ENCODE peak calls at places on chromosomes 7 and 10, in seven cellular contexts. Z is PC-3, F is SK-N-SH, X is neural progenitor cell, D is HCT116, E is GM23338, S is hepatocyte. Y is an unnamed sample.

GRCh38 chr10:86862786-86863185 is 94.6 kb downstream of the MMRN2 start:
- DNase-seq in Z (peak; percentile 19), F (no peak), X (no peak), D (no peak), E (no peak), S (no peak), Y (no peak)

GRCh38 chr10:102120142-102120986 is at the start of gene LDB1:
- DNase-seq in Z (peak; percentile 65), F (peak; percentile 85), X (peak; percentile 93), D (peak; percentile 65), E (peak; percentile 89), S (peak; percentile 89), Y (peak; percentile 85)

GRCh38 chr7:106864298-106865081 is 592 bp upstream of the PIK3CG start:
- DNase-seq in Z (no peak), F (no peak), X (no peak), D (no peak), E (no peak), S (no peak), Y (peak; percentile 60)

GRCh38 chr7:91264924-91265681 is 870 bp downstream of the FZD1 start:
- DNase-seq in Z (peak; percentile 53), F (peak; percentile 84), X (peak; percentile 62), D (no peak), E (peak; percentile 56), S (peak; percentile 72), Y (peak; percentile 46)

GRCh38 chr10:33241351-33241750 is 93.1 kb downstream of the NRP1 start:
- DNase-seq in Z (no peak), F (no peak), X (no peak), D (no peak), E (no peak), S (no peak), Y (no peak)

GRCh38 chr10:46248651-46249131 is 38.1 kb upstream of the ANTXRL start:
- DNase-seq in Z (no peak), F (no peak), X (no peak), D (no peak), E (no peak), S (no peak), Y (no peak)

GRCh38 chr10:67629461-67629971 is 66.5 kb downstream of the CTNNA3 start:
- DNase-seq in Z (no peak), F (no peak), X (peak; percentile 5), D (no peak), E (peak; percentile 24), S (no peak), Y (no peak)

GRCh38 chr10:73287441-73287840 is 35.0 kb upstream of the MRPS16 start:
- DNase-seq in Z (no peak), F (no peak), X (no peak), D (no peak), E (no peak), S (no peak), Y (no peak)

GRCh38 chr7:5421626-5422323 is 1.9 kb downstream of the TNRC18 start:
- DNase-seq in Z (peak; percentile 69), F (peak; percentile 67), X (peak; percentile 67), D (no peak), E (peak; percentile 60), S (peak; percentile 78), Y (no peak)

GRCh38 chr7:69597278-69598076 is 798 bp upstream of the AUTS2 start:
- DNase-seq in Z (no peak), F (peak; percentile 79), X (peak; percentile 51), D (no peak), E (peak; percentile 79), S (peak; percentile 54), Y (peak; percentile 48)

GRCh38 chr10:34768261-34768971 is 46.7 kb downstream of the PARD3 start:
- DNase-seq in Z (peak; percentile 99), F (no peak), X (no peak), D (no peak), E (no peak), S (no peak), Y (no peak)

GRCh38 chr10:3074145-3074665 is 6.9 kb downstream of the PFKP start:
- DNase-seq in Z (peak; percentile 60), F (no peak), X (no peak), D (no peak), E (no peak), S (no peak), Y (no peak)

GRCh38 chr10:101047961-101048892 is 13.6 kb upstream of the KAZALD1 start:
- DNase-seq in Z (no peak), F (no peak), X (peak; percentile 57), D (no peak), E (peak; percentile 86), S (peak; percentile 60), Y (no peak)

GRCh38 chr7:13476881-13477444 is 512.5 kb downstream of the ETV1 start:
- DNase-seq in Z (peak; percentile 22), F (no peak), X (peak; percentile 3), D (no peak), E (peak; percentile 13), S (no peak), Y (no peak)

GRCh38 chr7:36070230-36070629 is 82.8 kb upstream of the EEPD1 start:
- DNase-seq in Z (no peak), F (no peak), X (no peak), D (no peak), E (no peak), S (no peak), Y (no peak)

GRCh38 chr7:71408276-71408675 is 276.3 kb downstream of the GALNT17 start:
- DNase-seq in Z (no peak), F (no peak), X (no peak), D (no peak), E (no peak), S (no peak), Y (no peak)

DNA sequence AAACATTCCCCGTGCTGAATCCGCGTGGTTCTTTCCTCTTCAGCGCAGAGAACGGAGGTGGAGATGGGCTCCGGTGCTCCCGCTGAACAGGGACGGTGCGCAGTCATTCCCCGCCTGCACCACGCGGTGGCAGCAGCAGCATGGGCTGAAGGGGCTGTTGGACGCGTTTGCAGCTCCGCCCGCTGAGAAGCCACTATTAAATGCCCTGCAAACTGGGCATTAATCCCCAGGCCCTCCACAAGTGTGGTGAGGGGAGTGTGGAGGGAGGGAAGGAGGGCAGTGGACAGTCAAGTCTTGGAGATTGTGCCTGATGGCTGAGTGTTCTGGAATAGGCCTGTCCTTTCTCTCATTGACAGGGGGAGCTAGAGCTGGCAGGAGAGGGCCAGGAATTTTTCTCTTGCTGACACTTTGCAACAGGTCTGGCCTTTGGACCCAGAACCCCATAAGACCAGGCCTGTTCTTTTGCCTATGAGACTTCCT is 240.2 kb upstream of the INHBA start:
- DNase-seq in Z (peak; percentile 85), F (peak; percentile 85), X (peak; percentile 90), D (peak; percentile 21), E (peak; percentile 88), S (peak; percentile 89), Y (peak; percentile 58)
- H3K4me2 ChIP-seq in Z (peak overlapping the region; percentile 99), F (peak overlapping the region; percentile 72), X (peak overlapping the region; percentile 67), D (no peak overlapping the region), E (peak overlapping the region; percentile 73), S (peak overlapping the region; percentile 78), Y (no peak overlapping the region)

GRCh38 chr7:103521917-103522316 is 75.9 kb upstream of the SLC26A5 start:
- DNase-seq in Z (no peak), F (no peak), X (peak; percentile 52), D (no peak), E (peak; percentile 12), S (no peak), Y (no peak)
- TF ChIP-seq EZH2phosphoT487 in Z (no peak), F (no peak), X (no peak), D (no peak), E (no peak), S (no peak), Y (no peak)

DNA sequence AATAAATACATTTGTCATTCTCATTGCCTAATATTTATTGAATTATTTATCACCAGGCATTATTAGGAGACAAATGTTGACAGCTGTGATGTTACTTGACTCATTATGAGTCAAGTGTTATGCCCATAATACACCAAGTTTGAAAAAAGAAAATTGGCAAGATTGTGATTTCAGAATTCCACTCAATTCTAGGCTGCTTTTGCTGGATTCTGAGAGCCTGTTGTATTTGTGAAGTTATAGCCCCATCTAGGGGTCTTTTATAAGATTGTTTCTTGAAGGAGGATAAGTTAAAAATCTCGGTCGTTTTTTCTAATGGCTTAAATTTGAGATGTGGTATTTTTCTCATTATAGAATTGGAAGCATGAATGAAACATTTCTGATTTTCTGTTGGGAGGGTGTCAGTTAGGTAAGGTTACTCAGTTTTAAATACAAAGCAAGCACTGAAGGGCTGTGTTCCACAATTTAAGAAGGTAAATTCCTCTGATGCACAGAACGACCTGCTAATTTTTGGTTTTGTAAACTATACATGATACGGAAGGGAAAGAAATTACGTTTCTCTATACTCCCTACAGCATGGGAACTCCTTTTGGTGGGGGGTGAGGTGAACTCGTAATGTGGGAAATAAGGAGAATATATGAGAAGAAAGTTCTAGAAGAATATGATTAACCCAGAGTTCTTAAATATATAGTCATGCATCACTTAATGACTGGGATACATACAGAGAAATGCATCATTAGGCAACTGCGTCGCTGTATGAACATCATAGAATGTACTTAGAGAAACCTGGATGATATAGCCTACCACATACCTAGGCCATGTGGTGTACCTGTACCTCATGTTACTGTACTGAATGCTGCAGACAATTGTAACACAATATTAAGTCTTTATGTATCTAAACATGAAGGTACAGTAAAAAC is 2.6 kb downstream of the STK31 start:
- DNase-seq in Z (peak; percentile 81), F (peak; percentile 79), X (peak; percentile 67), D (peak; percentile 67), E (peak; percentile 76), S (peak; percentile 71), Y (peak; percentile 67)
- TF ChIP-seq CTCF in Z (peak; percentile 82), F (peak; percentile 89), X (peak; percentile 82), D (peak; percentile 70), E (peak; percentile 90), S (peak; percentile 73), Y (peak; percentile 90)

DNA sequence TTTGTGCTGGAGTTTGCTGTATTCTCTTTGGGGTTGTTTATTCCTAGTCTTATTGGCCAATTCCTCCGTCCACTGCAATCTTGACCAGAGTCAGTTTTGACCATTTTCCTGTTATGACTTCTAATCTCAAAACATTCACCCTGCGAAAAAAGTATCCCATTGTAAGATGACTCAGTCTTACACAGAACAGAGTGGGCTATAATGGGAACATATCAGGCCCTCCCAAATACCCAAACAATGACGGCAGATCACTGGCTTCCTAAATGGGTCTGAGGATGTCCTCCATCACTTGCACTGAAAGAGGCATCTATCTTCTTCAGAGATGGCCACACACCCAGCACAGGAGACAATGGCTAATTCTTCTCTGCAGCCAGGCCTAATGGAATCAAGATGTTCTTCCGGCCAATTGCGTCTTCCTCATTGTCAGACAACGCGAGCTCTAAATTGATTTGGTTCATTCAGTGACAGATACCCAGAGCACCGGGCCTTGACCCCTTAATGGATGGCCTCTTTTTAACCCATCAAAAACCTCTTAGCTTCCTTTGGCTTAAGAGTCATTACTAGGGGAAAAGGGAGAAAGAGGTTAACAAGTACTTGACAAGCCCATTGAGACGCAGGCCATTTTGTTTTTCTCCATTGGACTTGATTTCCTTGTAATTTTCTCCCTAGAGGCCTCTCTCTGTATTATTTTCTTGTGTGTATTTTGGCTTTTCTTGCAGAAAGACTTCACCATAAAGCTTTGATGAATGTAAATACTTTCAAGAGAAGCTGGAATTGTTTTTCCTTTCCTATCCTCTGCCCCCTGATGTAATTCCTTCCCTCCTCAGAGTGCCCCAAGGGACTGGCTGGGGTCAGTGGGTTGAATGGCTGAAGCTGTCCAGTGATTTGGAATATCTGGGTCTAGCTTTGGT is 129.7 kb downstream of the PRPF18 start:
- DNase-seq in Z (no peak), F (peak; percentile 53), X (no peak), D (no peak), E (no peak), S (no peak), Y (no peak)
- H3K4me2 ChIP-seq in Z (no peak overlapping the region), F (peak overlapping the region; percentile 39), X (no peak overlapping the region), D (no peak overlapping the region), E (no peak overlapping the region), S (no peak overlapping the region), Y (no peak overlapping the region)

GRCh38 chr7:4045450-4045849 is 636.6 kb upstream of the FOXK1 start:
- DNase-seq in Z (no peak), F (no peak), X (no peak), D (no peak), E (no peak), S (no peak), Y (no peak)
- TF ChIP-seq EZH2phosphoT487 in Z (no peak), F (no peak), X (no peak), D (no peak), E (no peak), S (no peak), Y (no peak)

Y was measured in OCI-LY7.